ENCODE peak calls at places on chromosomes 16 and 17, in eight cellular contexts. N is left ventricle myocardium inferior, M is retinal pigment epithelial cell, H is astrocyte of the spinal cord, V is lung, L is tibial artery, R is fibroblast of lung, O is heart left ventricle. B is an unnamed sample.

GRCh38 chr17:1486802-1487695 is 5.4 kb downstream of the MYO1C start:
- DNase-seq in O (peak; percentile 73), N (peak; percentile 78), R (peak; percentile 67), L (peak; percentile 96), H (peak; percentile 67), V (peak; percentile 84), M (peak; percentile 71), B (no peak)

GRCh38 chr17:41972571-41973411 is 6.2 kb downstream of the CNP start:
- DNase-seq in L (peak; percentile 57), V (no peak), O (peak; percentile 51), R (no peak), H (peak; percentile 16), M (no peak), N (peak; percentile 50), B (no peak)

GRCh38 chr16:21260870-21261791 is 17.0 kb downstream of the CRYM start:
- DNase-seq in R (peak; percentile 72), H (peak; percentile 92), N (no peak), M (peak; percentile 63), L (no peak), O (no peak), V (no peak), B (no peak)

GRCh38 chr17:69608808-69609494 is 194.5 kb downstream of the MAP2K6 start:
- DNase-seq in R (peak; percentile 98), H (peak; percentile 94), M (peak; percentile 91), N (no peak), O (peak; percentile 26), L (peak; percentile 63), V (no peak), B (no peak)

GRCh38 chr17:44323359-44324091 is 1.1 kb downstream of the SLC25A39 start:
- DNase-seq in N (no peak), O (no peak), M (no peak), H (no peak), V (no peak), L (no peak), R (no peak), B (no peak)

GRCh38 chr17:19713901-19714361 is 2.5 kb downstream of the SLC47A2 start:
- DNase-seq in V (no peak), L (peak; percentile 41), N (no peak), O (no peak), R (no peak), M (no peak), H (no peak), B (peak; percentile 69)

GRCh38 chr17:45144199-45145034 is 3.9 kb upstream of the HEXIM1 start:
- DNase-seq in R (no peak), O (peak; percentile 74), L (peak; percentile 80), V (no peak), N (peak; percentile 66), M (no peak), H (no peak), B (no peak)

GRCh38 chr16:28505489-28506137 is 1.0 kb downstream of the IL27 start:
- DNase-seq in O (no peak), V (no peak), N (no peak), R (no peak), M (no peak), L (no peak), H (no peak), B (no peak)

GRCh38 chr16:27314161-27314723 is 468 bp downstream of the IL4R start:
- DNase-seq in V (peak; percentile 51), L (peak; percentile 83), R (peak; percentile 93), O (peak; percentile 72), H (peak; percentile 96), N (peak; percentile 36), M (no peak), B (no peak)

GRCh38 chr17:18076941-18077340 is 10.8 kb upstream of the DRG2 start:
- DNase-seq in R (peak; percentile 19), N (no peak), V (no peak), M (peak; percentile 16), H (no peak), O (no peak), L (no peak), B (no peak)

GRCh38 chr16:64459821-64460220 is 662.0 kb downstream of the CDH11 start:
- DNase-seq in H (peak; percentile 72), M (no peak), N (no peak), V (no peak), R (peak; percentile 80), L (no peak), O (peak; percentile 33), B (no peak)

GRCh38 chr16:84396537-84397008 is 28.2 kb downstream of the ATP2C2 start:
- DNase-seq in M (peak; percentile 66), N (no peak), R (peak; percentile 15), H (no peak), O (no peak), L (peak; percentile 58), V (peak; percentile 83), B (no peak)

GRCh38 chr16:72995151-72995881 is 52.6 kb downstream of the ZFHX3 start:
- DNase-seq in H (no peak), N (no peak), O (no peak), V (no peak), M (no peak), L (peak; percentile 60), R (no peak), B (no peak)

GRCh38 chr17:76528528-76529223 is 8.8 kb downstream of the CYGB start:
- DNase-seq in H (no peak), N (peak; percentile 78), L (peak; percentile 77), V (no peak), M (no peak), O (peak; percentile 74), R (no peak), B (no peak)
- TF ChIP-seq CTCF in H (no peak), N (no peak), L (no peak), V (no peak), M (no peak), O (no peak), R (no peak), B (no peak)

GRCh38 chr17:75763269-75763607 is 1.8 kb downstream of the GALK1 start:
- DNase-seq in O (no peak), N (no peak), R (no peak), M (no peak), V (no peak), L (peak; percentile 61), H (no peak), B (no peak)

GRCh38 chr17:75765981-75766380 is 989 bp upstream of the GALK1 start:
- DNase-seq in R (no peak), H (no peak), V (no peak), M (no peak), N (no peak), L (no peak), O (no peak), B (no peak)

GRCh38 chr17:75763613-75764416 is 1.2 kb downstream of the GALK1 start:
- DNase-seq in V (no peak), L (peak; percentile 62), R (no peak), M (no peak), H (no peak), N (no peak), O (no peak), B (no peak)

GRCh38 chr17:75764417-75764710 is 628 bp downstream of the GALK1 start:
- DNase-seq in R (no peak), L (no peak), M (no peak), O (no peak), H (no peak), N (no peak), V (no peak), B (no peak)

DNA sequence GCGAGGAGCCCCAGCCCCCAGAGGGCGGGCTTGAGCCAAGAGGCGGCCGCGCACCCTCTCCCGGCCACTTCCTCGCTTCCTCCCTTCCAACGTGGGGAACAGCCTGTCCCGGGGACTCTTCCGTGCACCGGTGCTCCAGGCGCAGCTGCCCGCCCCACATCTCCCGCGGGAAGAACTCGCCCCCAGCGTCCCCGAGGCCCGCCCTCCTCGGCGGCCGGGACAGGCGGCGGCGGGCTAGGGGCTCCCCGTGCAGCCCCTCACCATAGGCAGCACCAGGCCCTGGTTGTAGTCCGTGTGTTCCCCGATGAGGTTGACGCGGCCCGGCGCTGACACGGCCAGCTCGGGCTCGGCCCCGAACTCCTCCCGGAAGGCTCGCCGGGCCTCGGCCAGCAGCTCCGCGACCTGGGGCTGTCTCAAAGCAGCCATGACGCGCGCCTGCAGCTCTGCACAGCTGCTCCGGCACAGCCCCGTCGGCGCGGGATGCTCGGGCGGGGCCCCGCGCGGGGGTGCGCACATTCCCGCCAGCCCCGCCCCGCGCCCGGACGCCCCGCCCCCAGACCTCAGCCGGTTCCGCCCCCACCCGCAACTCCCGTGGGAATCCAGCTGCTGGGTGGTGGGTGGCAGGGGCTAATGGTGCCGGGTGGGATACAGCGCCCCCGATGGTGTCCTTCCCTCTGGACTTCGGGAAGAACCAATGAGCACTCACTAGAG is at the start of gene GALK1:
- DNase-seq in V (peak; percentile 78), M (no peak), N (peak; percentile 81), H (peak; percentile 53), R (peak; percentile 64), O (peak; percentile 82), L (peak; percentile 90), B (no peak)
- TF ChIP-seq CTCF in V (peak; percentile 58), M (peak; percentile 74), N (peak; percentile 69), H (peak; percentile 68), R (no peak), O (peak; percentile 44), L (no peak), B (peak; percentile 59)

GRCh38 chr16:30830072-30830417 is 43.0 kb upstream of the ZNF629 start:
- DNase-seq in H (no peak), O (no peak), N (no peak), L (no peak), M (no peak), V (no peak), R (no peak), B (no peak)
- TF ChIP-seq CTCF in H (no peak), O (no peak), N (no peak), L (no peak), M (no peak), V (no peak), R (no peak), B (no peak)

DNA sequence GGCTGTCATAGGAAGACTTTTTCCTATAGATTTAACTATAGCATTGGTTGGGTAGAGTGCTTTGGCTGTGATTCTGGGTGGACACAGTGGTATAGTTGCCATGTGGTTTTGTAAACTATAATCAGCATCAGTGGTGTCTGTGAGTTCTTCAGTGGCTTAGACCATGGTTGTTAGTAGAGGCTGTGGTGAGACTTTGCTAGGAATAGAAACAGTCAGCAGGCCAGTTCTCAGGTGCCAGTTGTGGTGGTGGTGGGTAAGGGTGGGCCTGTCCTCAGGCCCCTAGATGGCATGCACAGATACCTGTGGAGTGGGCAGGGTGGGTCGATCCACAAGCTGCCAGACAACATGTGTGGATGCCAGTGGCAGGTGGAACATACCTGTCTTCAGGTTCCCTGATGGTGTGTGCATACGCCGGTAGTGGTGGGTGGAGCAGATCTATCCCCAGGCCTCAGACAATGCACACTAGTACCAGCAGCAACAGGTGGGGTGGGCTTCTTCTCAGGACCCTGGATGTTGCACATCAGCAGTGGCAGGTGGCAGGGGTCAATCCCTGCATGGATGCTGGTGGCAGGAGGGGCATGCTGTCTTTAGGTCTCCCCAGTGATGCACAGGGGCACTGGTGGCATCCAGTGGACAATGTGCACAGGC is 28.4 kb upstream of the GINS3 start:
- DNase-seq in M (no peak), R (no peak), H (no peak), L (no peak), N (no peak), V (no peak), O (no peak), B (no peak)
- TF ChIP-seq CTCF in M (no peak), R (no peak), H (no peak), L (no peak), N (no peak), V (no peak), O (no peak), B (no peak)

B was measured in type B pancreatic cell.